ENCODE peak calls at places on chromosome 6, in seven cellular contexts. Q, O, V, F, U, R and C are unnamed samples.

GRCh38 chr6:11309947-11310665 is 77.6 kb upstream of the NEDD9 start:
- DNase-seq in Q (peak; percentile 64), O (no peak), U (no peak), F (no peak), R (no peak), V (no peak), C (peak; percentile 77)

GRCh38 chr6:36968266-36968977 is 13.9 kb downstream of the PI16 start:
- DNase-seq in U (no peak), O (no peak), V (no peak), F (no peak), Q (no peak), R (no peak), C (no peak)

GRCh38 chr6:5259428-5259827 is 1.3 kb downstream of the LYRM4 start:
- DNase-seq in F (no peak), U (no peak), O (no peak), Q (no peak), V (no peak), R (no peak), C (no peak)

GRCh38 chr6:73854998-73855718 is 159.2 kb downstream of the CD109 start:
- DNase-seq in F (no peak), Q (peak; percentile 54), V (no peak), R (peak; percentile 43), U (peak; percentile 53), O (peak; percentile 33), C (no peak)

GRCh38 chr6:15089569-15090144 is 156.2 kb upstream of the JARID2 start:
- DNase-seq in O (no peak), V (no peak), U (no peak), Q (no peak), R (no peak), F (no peak), C (no peak)

GRCh38 chr6:35046098-35046497 is 95.0 kb downstream of the TCP11 start:
- DNase-seq in O (no peak), F (no peak), R (no peak), V (no peak), Q (no peak), U (no peak), C (no peak)

GRCh38 chr6:154509421-154510143 is 903 bp downstream of the CNKSR3 start:
- DNase-seq in O (peak; percentile 36), Q (peak; percentile 48), F (peak; percentile 75), R (peak; percentile 23), V (no peak), U (peak; percentile 23), C (peak; percentile 83)

GRCh38 chr6:90230547-90231240 is 65.9 kb downstream of the BACH2 start:
- DNase-seq in Q (peak; percentile 29), R (no peak), F (no peak), V (no peak), U (no peak), O (no peak), C (no peak)

GRCh38 chr6:129920103-129920798 is 59.1 kb upstream of the TMEM244 start:
- DNase-seq in F (no peak), O (no peak), V (no peak), Q (no peak), R (peak; percentile 3), U (no peak), C (no peak)

GRCh38 chr6:41503841-41504525 is 42.2 kb upstream of the FOXP4 start:
- DNase-seq in Q (peak; percentile 79), O (peak; percentile 26), R (no peak), U (no peak), F (peak; percentile 15), V (no peak), C (peak; percentile 79)

GRCh38 chr6:87660226-87660886 is 41.7 kb downstream of the AKIRIN2 start:
- DNase-seq in V (no peak), R (no peak), Q (no peak), F (no peak), U (peak; percentile 35), O (no peak), C (no peak)